ENCODE peak calls at places on chromosomes 12 and 14, in four cellular contexts. One of them, this sample, is unnamed.

GRCh38 chr14:91227183-91227628 is 17.3 kb downstream of the GPR68 start:
- DNase-seq in CD8-positive, alpha-beta T cell: no peak
- DNase-seq in adrenal gland: no peak
- DNase-seq in AG04450: no peak
- DNase-seq in this sample: no peak

GRCh38 chr12:62581288-62582064 is 114.8 kb downstream of the MON2 start:
- DNase-seq in CD8-positive, alpha-beta T cell: no peak
- DNase-seq in adrenal gland: no peak
- DNase-seq in AG04450: peak; percentile 20
- DNase-seq in this sample: no peak

GRCh38 chr12:95701275-95701674 is 89.3 kb downstream of the NTN4 start:
- DNase-seq in CD8-positive, alpha-beta T cell: no peak
- DNase-seq in adrenal gland: no peak
- DNase-seq in AG04450: no peak
- DNase-seq in this sample: no peak

GRCh38 chr12:34393086-34393820 is 371.0 kb downstream of the ALG10 start:
- DNase-seq in CD8-positive, alpha-beta T cell: peak; percentile 39
- DNase-seq in adrenal gland: no peak
- DNase-seq in AG04450: no peak
- DNase-seq in this sample: no peak

GRCh38 chr12:59087077-59087673 is 166.9 kb upstream of the LRIG3 start:
- DNase-seq in CD8-positive, alpha-beta T cell: no peak
- DNase-seq in adrenal gland: no peak
- DNase-seq in AG04450: no peak
- DNase-seq in this sample: no peak

GRCh38 chr12:131114942-131115584 is 161.4 kb downstream of the ADGRD1 start:
- DNase-seq in CD8-positive, alpha-beta T cell: no peak
- DNase-seq in adrenal gland: no peak
- DNase-seq in AG04450: no peak
- DNase-seq in this sample: no peak

GRCh38 chr14:68695326-68695768 is 97.5 kb downstream of the ZFP36L1 start:
- DNase-seq in CD8-positive, alpha-beta T cell: no peak
- DNase-seq in adrenal gland: peak; percentile 70
- DNase-seq in AG04450: peak; percentile 98
- DNase-seq in this sample: peak; percentile 74

GRCh38 chr12:93803408-93803807 is 126.2 kb downstream of the CRADD start:
- DNase-seq in CD8-positive, alpha-beta T cell: no peak
- DNase-seq in adrenal gland: no peak
- DNase-seq in AG04450: no peak
- DNase-seq in this sample: no peak

GRCh38 chr12:46109343-46110219 is 119.2 kb upstream of the SCAF11 start:
- DNase-seq in CD8-positive, alpha-beta T cell: no peak
- DNase-seq in adrenal gland: no peak
- DNase-seq in AG04450: no peak
- DNase-seq in this sample: no peak

GRCh38 chr14:91303091-91303923 is 58.8 kb upstream of the GPR68 start:
- DNase-seq in CD8-positive, alpha-beta T cell: no peak
- DNase-seq in adrenal gland: no peak
- DNase-seq in AG04450: no peak
- DNase-seq in this sample: peak; percentile 48

GRCh38 chr14:74083161-74083560 is 1.1 kb downstream of the ALDH6A1 start:
- DNase-seq in CD8-positive, alpha-beta T cell: no peak
- DNase-seq in adrenal gland: no peak
- DNase-seq in AG04450: no peak
- DNase-seq in this sample: no peak

GRCh38 chr14:103296987-103297386 is 37.0 kb upstream of the EIF5 start:
- DNase-seq in CD8-positive, alpha-beta T cell: peak; percentile 19
- DNase-seq in adrenal gland: no peak
- DNase-seq in AG04450: no peak
- DNase-seq in this sample: no peak

GRCh38 chr14:99125616-99126431 is 146.2 kb downstream of the BCL11B start:
- DNase-seq in CD8-positive, alpha-beta T cell: peak; percentile 29
- DNase-seq in adrenal gland: no peak
- DNase-seq in AG04450: no peak
- DNase-seq in this sample: no peak

DNA sequence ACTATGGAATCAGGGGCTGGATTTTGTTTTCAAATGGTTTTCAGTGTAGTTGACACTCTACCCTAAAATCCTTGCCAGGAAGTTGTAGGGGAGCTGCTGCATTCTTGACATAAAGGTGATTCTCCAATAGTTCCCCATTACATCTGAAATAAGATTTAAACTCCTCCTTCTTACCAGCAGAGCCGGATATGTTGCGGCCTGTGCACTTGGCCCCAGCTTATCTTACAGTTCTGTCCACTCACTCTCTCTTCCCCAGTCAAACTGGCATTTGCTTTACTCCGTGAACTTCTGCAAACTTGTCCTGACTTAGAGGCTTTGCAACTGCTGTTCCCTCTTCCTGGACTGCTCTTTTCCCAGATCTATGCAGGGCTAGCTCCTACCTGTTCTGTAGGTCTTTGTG is 929.5 kb downstream of the VRK1 start:
- DNase-seq in CD8-positive, alpha-beta T cell: no peak
- DNase-seq in adrenal gland: no peak
- DNase-seq in AG04450: no peak
- DNase-seq in this sample: no peak
- H3K27ac ChIP-seq in CD8-positive, alpha-beta T cell: no peak overlapping the region
- H3K27ac ChIP-seq in adrenal gland: no peak overlapping the region
- H3K27ac ChIP-seq in AG04450: no peak overlapping the region
- H3K27ac ChIP-seq in this sample: no peak overlapping the region

GRCh38 chr12:82835217-82835616 is 148.5 kb downstream of the TMTC2 start:
- DNase-seq in CD8-positive, alpha-beta T cell: no peak
- DNase-seq in adrenal gland: no peak
- DNase-seq in AG04450: no peak
- DNase-seq in this sample: no peak
- H3K27ac ChIP-seq in CD8-positive, alpha-beta T cell: no peak overlapping the region
- H3K27ac ChIP-seq in adrenal gland: no peak overlapping the region
- H3K27ac ChIP-seq in AG04450: no peak overlapping the region
- H3K27ac ChIP-seq in this sample: peak overlapping the region; percentile 24

GRCh38 chr14:92599786-92600185 is 86.2 kb downstream of the RIN3 start:
- DNase-seq in CD8-positive, alpha-beta T cell: peak; percentile 32
- DNase-seq in adrenal gland: no peak
- DNase-seq in AG04450: no peak
- DNase-seq in this sample: no peak
- H3K27ac ChIP-seq in CD8-positive, alpha-beta T cell: no peak overlapping the region
- H3K27ac ChIP-seq in adrenal gland: no peak overlapping the region
- H3K27ac ChIP-seq in AG04450: peak overlapping the region; percentile 68
- H3K27ac ChIP-seq in this sample: no peak overlapping the region

GRCh38 chr12:106957617-106958016 is 1.9 kb downstream of the TMEM263 start:
- DNase-seq in CD8-positive, alpha-beta T cell: no peak
- DNase-seq in adrenal gland: no peak
- DNase-seq in AG04450: no peak
- DNase-seq in this sample: no peak
- H3K27ac ChIP-seq in CD8-positive, alpha-beta T cell: no peak overlapping the region
- H3K27ac ChIP-seq in adrenal gland: no peak overlapping the region
- H3K27ac ChIP-seq in AG04450: no peak overlapping the region
- H3K27ac ChIP-seq in this sample: no peak overlapping the region

This sample was measured in uterus.